ENCODE peak calls at places on chromosomes 5 and 9, in ten cellular contexts. L is pancreas; M is CD8-positive, alpha-beta T cell; B is HCT116; W is BE2C; U is SK-N-SH; O is AG09309; I is right lobe of liver; A is fibroblast of lung; V is uterus. R is an unnamed sample.

GRCh38 chr5:103561670-103562069 is 919 bp downstream of the NUDT12 start:
- DNase-seq in I (no peak), V (no peak), B (no peak), U (no peak), O (no peak), W (no peak), M (no peak), A (peak), L (no peak), R (no peak)

GRCh38 chr9:113885183-113886002 is 9.3 kb downstream of the ZNF618 start:
- DNase-seq in L (no peak), U (no peak), I (no peak), M (no peak), A (no peak), V (no peak), O (no peak), B (no peak), W (no peak), R (no peak)

GRCh38 chr5:154312000-154312399 is 121.5 kb downstream of the GALNT10 start:
- DNase-seq in U (no peak), O (no peak), W (no peak), L (no peak), B (no peak), I (no peak), A (no peak), M (no peak), V (no peak), R (no peak)

GRCh38 chr5:113271015-113271414 is 163.8 kb downstream of the TSSK1B start:
- DNase-seq in A (no peak), V (no peak), M (no peak), B (no peak), L (no peak), O (no peak), W (no peak), I (no peak), U (no peak), R (no peak)

GRCh38 chr5:38259062-38259857 is 901 bp downstream of the EGFLAM start:
- DNase-seq in V (no peak), W (no peak), B (no peak), M (no peak), I (no peak), U (peak), L (no peak), O (no peak), A (no peak), R (no peak)

GRCh38 chr5:38809388-38810359 is 36.1 kb upstream of the OSMR start:
- DNase-seq in V (peak), W (peak), A (peak), L (peak), U (peak), I (peak), B (peak), M (no peak), O (peak), R (peak)

GRCh38 chr5:149310947-149311675 is 34.2 kb upstream of the GRPEL2 start:
- DNase-seq in I (no peak), O (no peak), B (no peak), A (peak), M (no peak), L (no peak), U (no peak), V (peak), W (peak), R (no peak)

GRCh38 chr9:124894741-124895170 is 32.8 kb downstream of the ARPC5L start:
- DNase-seq in U (no peak), W (peak), M (peak), V (no peak), L (no peak), A (peak), B (peak), O (peak), I (no peak), R (peak)

GRCh38 chr9:134356496-134357470 is 30.5 kb downstream of the RXRA start:
- DNase-seq in M (no peak), U (peak), W (peak), V (no peak), B (no peak), L (no peak), O (no peak), A (no peak), I (peak), R (no peak)

GRCh38 chr9:113632776-113633590 is 169.5 kb downstream of the RGS3 start:
- DNase-seq in A (peak), M (no peak), U (no peak), I (no peak), W (no peak), O (no peak), V (no peak), L (no peak), B (no peak), R (no peak)

GRCh38 chr9:109474170-109474569 is 23.9 kb downstream of the PTPN3 start:
- DNase-seq in L (no peak), A (no peak), W (no peak), U (no peak), M (no peak), V (no peak), B (no peak), I (no peak), O (no peak), R (no peak)

GRCh38 chr5:32814141-32814540 is 103.0 kb downstream of the NPR3 start:
- DNase-seq in V (no peak), A (peak), I (no peak), L (no peak), M (no peak), O (no peak), W (no peak), B (no peak), U (no peak), R (no peak)

GRCh38 chr5:110625376-110625999 is 101.0 kb downstream of the TMEM232 start:
- DNase-seq in L (no peak), I (no peak), A (peak), O (peak), V (no peak), M (no peak), B (peak), U (peak), W (no peak), R (peak)
- TF ChIP-seq CTCF in L (peak), I (peak), A (no peak), O (no peak), V (peak), M (peak), B (peak), U (peak), W (peak), R (peak)

GRCh38 chr5:173317852-173318251 is 10.4 kb downstream of the STC2 start:
- DNase-seq in O (no peak), B (no peak), W (no peak), I (no peak), L (no peak), A (no peak), M (no peak), U (no peak), V (no peak), R (no peak)

GRCh38 chr5:173317091-173317685 is 11.0 kb downstream of the STC2 start:
- DNase-seq in B (no peak), I (no peak), U (no peak), W (no peak), M (no peak), V (no peak), A (no peak), L (no peak), O (no peak), R (no peak)

GRCh38 chr5:173316463-173317020 is 11.7 kb downstream of the STC2 start:
- DNase-seq in U (no peak), M (no peak), V (no peak), I (no peak), B (no peak), L (no peak), O (no peak), W (no peak), A (no peak), R (no peak)

GRCh38 chr5:173314166-173314952 is 13.9 kb downstream of the STC2 start:
- DNase-seq in M (no peak), B (no peak), I (no peak), L (no peak), W (no peak), O (no peak), A (no peak), V (no peak), U (no peak), R (no peak)

GRCh38 chr5:173315495-173316352 is 12.5 kb downstream of the STC2 start:
- DNase-seq in U (peak), V (peak), A (peak), I (no peak), O (peak), L (peak), B (no peak), M (no peak), W (peak), R (no peak)
- H3K4me3 ChIP-seq in U (no peak), V (no peak), A (peak), I (no peak), O (no peak), L (no peak), B (no peak), M (no peak), W (peak), R (no peak)

GRCh38 chr5:127536687-127537086 is 19.2 kb downstream of the PRRC1 start:
- DNase-seq in A (peak), V (no peak), B (no peak), U (peak), O (no peak), M (no peak), I (no peak), W (no peak), L (no peak), R (no peak)
- TF ChIP-seq CTCF in A (no peak), V (no peak), B (no peak), U (peak), O (no peak), M (peak), I (no peak), W (peak), L (peak), R (peak)

GRCh38 chr5:88661870-88662207 is 221.1 kb downstream of the MEF2C start:
- DNase-seq in I (no peak), O (no peak), M (no peak), A (no peak), B (no peak), U (no peak), L (no peak), V (no peak), W (no peak), R (no peak)

GRCh38 chr5:88658005-88658404 is 225.0 kb downstream of the MEF2C start:
- DNase-seq in I (no peak), M (no peak), O (no peak), L (no peak), A (no peak), U (no peak), V (no peak), W (no peak), B (no peak), R (no peak)

GRCh38 chr5:88660326-88660946 is 222.5 kb downstream of the MEF2C start:
- DNase-seq in O (no peak), L (no peak), A (no peak), B (peak), U (no peak), W (no peak), M (no peak), V (no peak), I (no peak), R (peak)

GRCh38 chr5:88660947-88661869 is 221.8 kb downstream of the MEF2C start:
- DNase-seq in M (peak), O (peak), U (peak), L (no peak), A (peak), B (peak), I (peak), W (peak), V (peak), R (peak)

GRCh38 chr5:88659529-88660325 is 223.3 kb downstream of the MEF2C start:
- DNase-seq in V (no peak), B (no peak), I (no peak), O (no peak), M (no peak), A (no peak), U (no peak), W (no peak), L (no peak), R (peak)
- H3K4me3 ChIP-seq in V (no peak), B (no peak), I (no peak), O (no peak), M (no peak), A (no peak), U (no peak), W (no peak), L (no peak), R (peak)

DNA sequence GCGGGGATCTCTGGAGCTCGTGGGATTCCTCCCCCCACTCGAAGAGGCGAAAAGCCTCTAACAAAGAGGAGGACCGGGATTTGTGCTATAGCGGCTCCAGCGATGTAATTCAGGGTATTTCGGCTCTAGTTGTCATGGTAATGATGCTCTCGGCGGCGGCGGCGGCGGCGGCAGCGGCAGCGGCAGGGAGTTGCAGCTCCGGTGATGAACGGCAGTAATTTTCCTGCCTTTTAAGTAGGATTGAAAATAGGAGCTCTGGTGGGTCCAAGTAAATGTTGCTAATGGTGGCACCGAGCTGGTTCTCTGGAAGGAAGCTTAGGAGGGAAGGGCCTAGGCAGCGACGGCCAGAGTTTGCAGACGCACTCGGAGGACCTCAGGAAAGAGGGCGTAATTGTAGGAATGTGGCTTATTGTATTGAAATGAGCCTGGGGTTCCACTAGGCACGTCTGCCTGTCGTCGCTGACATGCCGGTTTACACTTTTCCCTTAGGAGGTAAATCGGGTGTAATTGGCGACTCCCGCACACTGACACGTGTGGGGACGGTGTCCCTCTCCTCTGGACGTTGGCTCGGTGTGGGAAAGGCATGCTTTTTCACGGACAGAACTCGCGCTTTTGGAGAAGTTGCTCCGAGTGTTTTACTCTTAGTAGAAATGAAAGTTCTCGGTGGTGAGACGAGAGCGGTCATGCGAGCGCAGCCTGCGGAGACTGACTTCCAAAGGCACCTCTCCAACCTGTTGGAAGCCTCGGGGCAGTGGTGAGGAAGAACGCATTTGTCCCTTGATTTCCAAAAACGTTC is 1.1 kb downstream of the NR4A3 start:
- DNase-seq in I (peak), O (no peak), V (peak), U (peak), A (peak), M (peak), W (peak), B (no peak), L (peak), R (peak)
- TF ChIP-seq CTCF in I (no peak), O (no peak), V (no peak), U (peak), A (no peak), M (no peak), W (no peak), B (no peak), L (no peak), R (no peak)

R was measured in GM12865.